ENCODE peak calls at places on chromosomes 16 and 17, in six cellular contexts. V, O, M, U, N and E are unnamed samples.

GRCh38 chr17:9532715-9533114 is 42.9 kb downstream of the STX8 start:
- DNase-seq in V (no peak), O (no peak), M (no peak), U (no peak), N (no peak), E (no peak)

GRCh38 chr17:4945944-4946280 is 2.4 kb downstream of the PFN1 start:
- DNase-seq in V (no peak), O (no peak), M (no peak), U (no peak), N (no peak), E (no peak)

GRCh38 chr17:71192039-71192555 is 928.7 kb upstream of the SOX9 start:
- DNase-seq in V (no peak), O (no peak), M (no peak), U (no peak), N (no peak), E (no peak)

GRCh38 chr16:27333549-27333948 is 19.8 kb downstream of the IL4R start:
- DNase-seq in V (no peak), O (no peak), M (no peak), U (no peak), N (no peak), E (no peak)

GRCh38 chr16:720507-720989 is 398 bp upstream of the ANTKMT start:
- DNase-seq in V (peak), O (no peak), M (no peak), U (peak), N (peak), E (peak)

GRCh38 chr16:20849587-20850390 is 43.5 kb downstream of the REXO5 start:
- DNase-seq in V (peak), O (no peak), M (peak), U (peak), N (peak), E (peak)

GRCh38 chr16:21684199-21684598 is 20.4 kb downstream of the OTOA start:
- DNase-seq in V (peak), O (no peak), M (no peak), U (peak), N (peak), E (no peak)

GRCh38 chr16:65576631-65577030 is 454.8 kb upstream of the CDH11 start:
- DNase-seq in V (no peak), O (no peak), M (no peak), U (peak), N (no peak), E (no peak)

GRCh38 chr16:2596747-2597559 is 59.1 kb downstream of the PDPK1 start:
- DNase-seq in V (no peak), O (no peak), M (no peak), U (no peak), N (no peak), E (no peak)

GRCh38 chr17:71118039-71118438 is 948.7 kb downstream of the KCNJ2 start:
- DNase-seq in V (no peak), O (peak), M (peak), U (no peak), N (peak), E (no peak)

GRCh38 chr17:57541472-57542394 is 203.4 kb downstream of the CCDC182 start:
- DNase-seq in V (peak), O (no peak), M (peak), U (no peak), N (no peak), E (no peak)

GRCh38 chr17:43528319-43528987 is 17.7 kb downstream of the ETV4 start:
- DNase-seq in V (no peak), O (no peak), M (no peak), U (no peak), N (no peak), E (no peak)

GRCh38 chr17:40956401-40957254 is 10.1 kb downstream of the KRT39 start:
- DNase-seq in V (peak), O (peak), M (peak), U (no peak), N (peak), E (peak)

GRCh38 chr17:60695960-60696359 is 18.3 kb downstream of the BCAS3 start:
- DNase-seq in V (no peak), O (no peak), M (no peak), U (no peak), N (peak), E (peak)

GRCh38 chr16:2511128-2511785 is 2.5 kb upstream of the ATP6V0C start:
- DNase-seq in V (peak), O (no peak), M (no peak), U (peak), N (peak), E (no peak)

GRCh38 chr17:65278050-65278819 is 141.1 kb downstream of the RGS9 start:
- DNase-seq in V (peak), O (no peak), M (peak), U (peak), N (peak), E (peak)

GRCh38 chr16:74888888-74889287 is 96.0 kb downstream of the WDR59 start:
- DNase-seq in V (no peak), O (no peak), M (no peak), U (no peak), N (no peak), E (no peak)

GRCh38 chr17:40833882-40834281 is 11.5 kb upstream of the KRT10 start:
- DNase-seq in V (no peak), O (no peak), M (no peak), U (no peak), N (no peak), E (no peak)

GRCh38 chr16:30144017-30144416 is 21.0 kb upstream of the MAPK3 start:
- DNase-seq in V (no peak), O (no peak), M (no peak), U (no peak), N (no peak), E (no peak)

GRCh38 chr17:34135841-34136240 is 119.2 kb upstream of the CCL2 start:
- DNase-seq in V (no peak), O (no peak), M (no peak), U (no peak), N (no peak), E (no peak)

GRCh38 chr17:75897076-75898019 is 597 bp upstream of the TRIM65 start:
- DNase-seq in V (no peak), O (no peak), M (no peak), U (peak), N (no peak), E (no peak)

GRCh38 chr16:63530208-63530607 is 1494.0 kb upstream of the CDH8 start:
- DNase-seq in V (peak), O (no peak), M (no peak), U (no peak), N (no peak), E (no peak)

GRCh38 chr16:1626327-1626726 is 14.2 kb downstream of the CRAMP1 start:
- DNase-seq in V (no peak), O (no peak), M (no peak), U (no peak), N (no peak), E (no peak)

GRCh38 chr17:63700528-63701441 is 860 bp upstream of the LIMD2 start:
- DNase-seq in V (peak), O (no peak), M (peak), U (peak), N (peak), E (no peak)

GRCh38 chr17:47719411-47720152 is 13.5 kb upstream of the TBX21 start:
- DNase-seq in V (no peak), O (peak), M (peak), U (no peak), N (peak), E (peak)

GRCh38 chr17:66775262-66775661 is 59.7 kb upstream of the CACNG5 start:
- DNase-seq in V (no peak), O (no peak), M (no peak), U (no peak), N (no peak), E (no peak)

GRCh38 chr17:4920351-4921048 is 11.6 kb upstream of the GP1BA start:
- DNase-seq in V (peak), O (no peak), M (no peak), U (no peak), N (peak), E (no peak)

GRCh38 chr16:57476546-57477410 is 9.5 kb downstream of the DOK4 start:
- DNase-seq in V (no peak), O (no peak), M (peak), U (peak), N (no peak), E (no peak)

GRCh38 chr17:76446449-76447231 is 6.3 kb downstream of the UBE2O start:
- DNase-seq in V (peak), O (peak), M (peak), U (no peak), N (peak), E (peak)

GRCh38 chr16:11816123-11816522 is 19.1 kb upstream of the ZC3H7A start:
- DNase-seq in V (no peak), O (no peak), M (no peak), U (no peak), N (no peak), E (no peak)

GRCh38 chr17:61852857-61853256 is 10.5 kb downstream of the BRIP1 start:
- DNase-seq in V (no peak), O (no peak), M (no peak), U (no peak), N (no peak), E (no peak)

GRCh38 chr17:61209524-61209923 is 190.1 kb upstream of the TBX2 start:
- DNase-seq in V (no peak), O (no peak), M (no peak), U (no peak), N (no peak), E (no peak)

GRCh38 chr16:1979271-1980025 is 1.8 kb downstream of the NOXO1 start:
- DNase-seq in V (no peak), O (no peak), M (no peak), U (peak), N (peak), E (no peak)

GRCh38 chr17:34116306-34116705 is 138.8 kb upstream of the CCL2 start:
- DNase-seq in V (no peak), O (no peak), M (no peak), U (no peak), N (no peak), E (no peak)

GRCh38 chr16:56558024-56558747 is 6.7 kb upstream of the MT4 start:
- DNase-seq in V (peak), O (peak), M (peak), U (no peak), N (peak), E (peak)

GRCh38 chr17:69012895-69013805 is 47.6 kb downstream of the ABCA9 start:
- DNase-seq in V (peak), O (peak), M (no peak), U (no peak), N (peak), E (no peak)

GRCh38 chr17:80476877-80477646 is 655 bp upstream of the NPTX1 start:
- DNase-seq in V (no peak), O (no peak), M (no peak), U (no peak), N (no peak), E (no peak)

GRCh38 chr17:6274310-6274709 is 160.6 kb downstream of the AIPL1 start:
- DNase-seq in V (no peak), O (no peak), M (no peak), U (no peak), N (no peak), E (no peak)
- TF ChIP-seq CTCF in V (no peak), O (no peak), M (no peak), U (no peak), N (no peak), E (no peak)

DNA sequence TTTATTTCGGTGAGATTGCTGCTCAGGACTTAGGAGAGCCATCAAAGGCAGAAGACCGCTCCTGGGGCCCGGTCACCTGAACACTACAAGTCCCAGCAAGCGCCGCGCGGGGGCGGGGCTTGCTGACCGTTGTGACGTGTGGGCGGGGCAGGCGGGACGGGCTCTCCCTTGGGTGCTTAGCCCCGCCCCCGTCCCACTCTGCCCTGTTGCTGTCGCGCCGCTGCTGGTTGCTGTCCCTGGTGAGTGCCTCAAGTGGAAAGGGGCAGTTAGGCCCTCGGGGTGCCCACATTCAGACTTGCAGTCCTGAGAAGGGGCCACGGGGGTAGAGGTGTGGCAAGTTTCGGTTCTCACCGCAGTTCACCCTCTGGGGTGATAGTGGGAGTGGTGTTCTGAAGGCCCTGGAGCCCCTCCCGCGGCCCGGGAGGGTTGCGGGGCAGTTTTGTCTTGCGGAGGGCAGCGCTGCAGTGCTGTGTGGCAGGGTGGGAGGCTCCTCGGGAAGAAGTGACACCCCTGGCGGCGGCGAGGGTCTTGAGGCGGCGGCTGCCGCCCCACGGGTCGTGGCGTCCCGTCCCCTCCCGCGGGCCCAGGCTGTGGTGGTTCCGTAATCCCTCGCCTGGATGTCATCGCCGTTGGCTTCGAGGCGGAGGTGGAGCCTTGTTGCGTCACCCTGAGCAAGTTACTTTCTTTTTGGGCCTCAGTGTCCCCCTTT is at the start of gene CALCOCO2:
- DNase-seq in V (peak), O (peak), M (peak), U (peak), N (peak), E (peak)
- TF ChIP-seq CTCF in V (no peak), O (no peak), M (no peak), U (no peak), N (no peak), E (no peak)

GRCh38 chr16:71479420-71479819 is 9.7 kb downstream of the ZNF19 start:
- DNase-seq in V (peak), O (no peak), M (no peak), U (peak), N (peak), E (peak)
- TF ChIP-seq CTCF in V (peak), O (peak), M (peak), U (no peak), N (peak), E (peak)

DNA sequence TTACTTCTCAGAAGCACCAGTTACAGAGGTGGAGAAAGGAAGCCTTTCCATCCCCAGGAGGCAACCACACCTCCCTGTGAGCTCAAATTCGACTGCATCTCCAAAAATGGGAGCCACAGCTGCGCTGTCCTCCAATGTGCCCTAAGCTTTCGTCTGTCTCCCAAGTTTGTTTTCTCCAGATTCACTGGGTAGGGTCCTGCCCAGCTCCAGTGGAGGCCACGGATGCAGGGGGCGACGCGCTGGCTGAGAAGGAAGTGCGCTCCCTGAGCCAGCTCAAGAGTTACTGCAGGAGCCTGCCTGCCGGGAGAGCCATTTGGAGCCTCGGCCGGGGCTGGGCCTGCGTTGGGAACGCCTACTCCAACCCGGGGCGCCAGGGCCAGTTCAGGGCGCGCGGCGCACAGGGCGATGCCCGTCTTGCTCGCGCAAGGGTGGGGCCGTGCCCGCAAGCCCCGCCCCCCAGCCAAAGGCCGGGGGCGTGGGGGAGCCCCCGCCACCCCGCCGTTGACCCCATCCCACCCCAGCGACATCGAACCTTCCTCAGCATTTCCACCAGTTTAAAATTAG is 19.5 kb downstream of the SIAH1 start:
- DNase-seq in V (peak), O (no peak), M (no peak), U (peak), N (peak), E (peak)
- TF ChIP-seq CTCF in V (no peak), O (no peak), M (peak), U (no peak), N (no peak), E (peak)

GRCh38 chr16:89374393-89374948 is 115.9 kb downstream of the ANKRD11 start:
- DNase-seq in V (no peak), O (no peak), M (no peak), U (peak), N (peak), E (no peak)
- TF ChIP-seq CTCF in V (no peak), O (peak), M (no peak), U (no peak), N (no peak), E (no peak)